ENCODE peak calls at places on chromosome 18, in nine cellular contexts. H is sigmoid colon, Y is testis, V is vagina, O is IMR-90, U is adrenal gland, F is gastrocnemius medialis, G is right lobe of liver, J is transverse colon. L is an unnamed sample.

GRCh38 chr18:49621301-49621700 is 59.4 kb downstream of the LIPG start:
- DNase-seq in O (no peak), Y (no peak), F (no peak), J (no peak), V (peak), G (no peak), U (no peak), H (no peak), L (no peak)

GRCh38 chr18:37161491-37161890 is 332.6 kb downstream of the KIAA1328 start:
- DNase-seq in V (no peak), G (no peak), U (no peak), J (no peak), O (no peak), F (no peak), Y (no peak), H (no peak), L (no peak)

GRCh38 chr18:48137354-48138208 is 207.1 kb upstream of the SMAD2 start:
- DNase-seq in U (no peak), O (no peak), J (peak), F (no peak), G (no peak), V (no peak), H (no peak), Y (no peak), L (no peak)

GRCh38 chr18:58723810-58724602 is 52.7 kb downstream of the MALT1 start:
- DNase-seq in O (peak), H (no peak), J (no peak), F (peak), V (no peak), U (peak), Y (no peak), G (no peak), L (peak)

GRCh38 chr18:58805482-58806187 is 59.0 kb upstream of the ZNF532 start:
- DNase-seq in F (no peak), J (no peak), V (no peak), O (no peak), H (peak), U (peak), Y (no peak), G (no peak), L (no peak)

GRCh38 chr18:44735071-44735470 is 54.4 kb downstream of the SETBP1 start:
- DNase-seq in F (no peak), U (no peak), O (no peak), V (no peak), G (no peak), Y (no peak), J (no peak), H (no peak), L (no peak)

GRCh38 chr18:38940863-38941531 is 1375.4 kb upstream of the CELF4 start:
- DNase-seq in J (no peak), F (no peak), H (no peak), G (peak), O (peak), Y (no peak), U (no peak), V (no peak), L (no peak)

GRCh38 chr18:46411862-46412690 is 244.9 kb downstream of the LOXHD1 start:
- DNase-seq in F (peak), Y (peak), J (no peak), H (peak), V (no peak), G (no peak), U (peak), O (no peak), L (peak)

GRCh38 chr18:57901819-57902600 is 98.9 kb upstream of the ATP8B1 start:
- DNase-seq in U (no peak), H (no peak), F (no peak), G (peak), V (no peak), Y (no peak), O (peak), J (peak), L (no peak)

GRCh38 chr18:69651243-69651642 is 250.6 kb downstream of the DOK6 start:
- DNase-seq in H (no peak), Y (no peak), O (no peak), V (no peak), G (no peak), U (no peak), F (no peak), J (no peak), L (no peak)

GRCh38 chr18:23115683-23116096 is 19.6 kb upstream of the CABLES1 start:
- DNase-seq in G (no peak), Y (no peak), U (peak), J (no peak), F (no peak), V (no peak), H (no peak), O (peak), L (no peak)

GRCh38 chr18:8619835-8620577 is 10.8 kb downstream of the RAB12 start:
- DNase-seq in H (no peak), G (no peak), F (no peak), V (no peak), U (no peak), Y (no peak), J (no peak), O (no peak), L (no peak)

GRCh38 chr18:65592419-65592818 is 158.4 kb upstream of the CDH7 start:
- DNase-seq in U (no peak), V (no peak), H (no peak), J (no peak), O (no peak), G (no peak), Y (no peak), F (no peak), L (no peak)

GRCh38 chr18:36064027-36064808 is 3.1 kb downstream of the RPRD1A start:
- DNase-seq in G (no peak), F (no peak), V (no peak), J (no peak), Y (peak), O (no peak), U (no peak), H (no peak), L (no peak)

GRCh38 chr18:11672198-11672597 is 16.9 kb upstream of the GNAL start:
- DNase-seq in O (no peak), H (no peak), Y (no peak), U (no peak), F (no peak), V (no peak), G (no peak), J (no peak), L (no peak)

GRCh38 chr18:23209031-23209430 is 73.7 kb downstream of the CABLES1 start:
- DNase-seq in G (no peak), F (no peak), O (peak), J (no peak), H (no peak), Y (no peak), U (no peak), V (no peak), L (no peak)

GRCh38 chr18:36338420-36338933 is 41.0 kb downstream of the FHOD3 start:
- DNase-seq in J (no peak), G (no peak), Y (no peak), U (peak), F (no peak), O (no peak), V (no peak), H (no peak), L (no peak)

GRCh38 chr18:45626330-45627203 is 11.3 kb downstream of the SLC14A2 start:
- DNase-seq in O (peak), V (no peak), U (no peak), Y (no peak), F (no peak), J (no peak), G (no peak), H (no peak), L (no peak)

GRCh38 chr18:77016936-77017335 is 115.6 kb downstream of the MBP start:
- DNase-seq in O (no peak), U (no peak), H (no peak), V (no peak), J (no peak), G (no peak), Y (no peak), F (no peak), L (no peak)

GRCh38 chr18:58674863-58675472 is 3.7 kb downstream of the MALT1 start:
- DNase-seq in O (peak), U (no peak), G (no peak), J (no peak), V (no peak), Y (no peak), F (no peak), H (no peak), L (no peak)

GRCh38 chr18:59180150-59180845 is 39.7 kb upstream of the GRP start:
- DNase-seq in U (no peak), J (no peak), V (no peak), F (no peak), Y (no peak), G (no peak), O (peak), H (no peak), L (no peak)

GRCh38 chr18:57733861-57734260 is 69.3 kb downstream of the ATP8B1 start:
- DNase-seq in Y (no peak), F (no peak), G (no peak), H (no peak), J (no peak), V (no peak), O (no peak), U (no peak), L (no peak)

GRCh38 chr18:24570716-24571115 is 110.3 kb downstream of the HRH4 start:
- DNase-seq in H (no peak), U (no peak), Y (no peak), O (no peak), J (no peak), G (no peak), V (no peak), F (no peak), L (no peak)

DNA sequence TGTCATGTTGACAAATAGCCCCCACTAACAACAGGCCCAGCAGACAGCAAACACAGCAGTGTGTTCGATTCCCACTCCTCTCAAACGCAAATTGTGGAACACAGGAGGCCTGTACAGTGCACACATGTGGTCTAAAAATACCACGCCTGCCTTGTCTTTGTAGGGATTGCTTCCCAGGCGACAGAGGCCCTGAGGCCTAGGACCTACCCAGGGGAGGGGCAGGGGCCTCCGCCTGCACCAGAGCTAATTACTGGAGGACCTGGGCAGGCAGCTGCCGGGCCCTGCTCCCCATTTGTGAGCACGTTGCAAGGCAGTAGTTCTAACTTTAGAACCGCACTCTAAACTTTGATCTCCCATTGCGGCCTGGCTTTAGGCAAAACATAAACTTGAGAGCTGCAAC is 316.0 kb downstream of the TXNL1 start:
- DNase-seq in Y (no peak), H (no peak), F (no peak), V (no peak), G (no peak), U (no peak), O (no peak), J (no peak), L (peak)
- H3K27ac ChIP-seq in Y (no peak), H (no peak), F (no peak), V (no peak), G (no peak), U (no peak), O (no peak), J (no peak), L (no peak)

GRCh38 chr18:75213610-75214009 is 3.0 kb downstream of the TSHZ1 start:
- DNase-seq in H (no peak), U (no peak), J (no peak), G (no peak), V (no peak), F (no peak), O (peak), Y (no peak), L (no peak)

GRCh38 chr18:75216212-75216925 is 5.8 kb downstream of the TSHZ1 start:
- DNase-seq in H (no peak), V (no peak), F (no peak), U (no peak), O (peak), G (no peak), J (no peak), Y (no peak), L (no peak)

GRCh38 chr18:75215663-75216062 is 5.1 kb downstream of the TSHZ1 start:
- DNase-seq in O (no peak), Y (no peak), V (no peak), U (no peak), J (no peak), H (no peak), G (no peak), F (no peak), L (no peak)

GRCh38 chr18:75216926-75217303 is 6.3 kb downstream of the TSHZ1 start:
- DNase-seq in J (no peak), V (no peak), F (no peak), G (no peak), U (no peak), O (no peak), Y (no peak), H (no peak), L (no peak)

GRCh38 chr18:75214766-75215515 is 4.3 kb downstream of the TSHZ1 start:
- DNase-seq in H (no peak), F (no peak), J (peak), G (no peak), V (no peak), U (no peak), O (no peak), Y (no peak), L (no peak)
- TF ChIP-seq POLR2A in H (no peak), F (no peak), J (peak), G (no peak), V (no peak), U (no peak), O (no peak), Y (no peak), L (no peak)

GRCh38 chr18:67133669-67134068 is 382.9 kb downstream of the DSEL start:
- DNase-seq in J (no peak), V (no peak), F (no peak), U (no peak), O (no peak), Y (no peak), H (no peak), G (no peak), L (no peak)
- H3K4me3 ChIP-seq in J (no peak), V (no peak), F (no peak), U (no peak), O (no peak), Y (no peak), H (no peak), G (no peak), L (no peak)

GRCh38 chr18:10420561-10421352 is 33.7 kb upstream of the APCDD1 start:
- DNase-seq in U (no peak), V (no peak), F (no peak), J (no peak), H (no peak), Y (no peak), O (peak), G (no peak), L (no peak)
- H3K27ac ChIP-seq in U (no peak), V (no peak), F (no peak), J (no peak), H (no peak), Y (no peak), O (no peak), G (no peak), L (no peak)

DNA sequence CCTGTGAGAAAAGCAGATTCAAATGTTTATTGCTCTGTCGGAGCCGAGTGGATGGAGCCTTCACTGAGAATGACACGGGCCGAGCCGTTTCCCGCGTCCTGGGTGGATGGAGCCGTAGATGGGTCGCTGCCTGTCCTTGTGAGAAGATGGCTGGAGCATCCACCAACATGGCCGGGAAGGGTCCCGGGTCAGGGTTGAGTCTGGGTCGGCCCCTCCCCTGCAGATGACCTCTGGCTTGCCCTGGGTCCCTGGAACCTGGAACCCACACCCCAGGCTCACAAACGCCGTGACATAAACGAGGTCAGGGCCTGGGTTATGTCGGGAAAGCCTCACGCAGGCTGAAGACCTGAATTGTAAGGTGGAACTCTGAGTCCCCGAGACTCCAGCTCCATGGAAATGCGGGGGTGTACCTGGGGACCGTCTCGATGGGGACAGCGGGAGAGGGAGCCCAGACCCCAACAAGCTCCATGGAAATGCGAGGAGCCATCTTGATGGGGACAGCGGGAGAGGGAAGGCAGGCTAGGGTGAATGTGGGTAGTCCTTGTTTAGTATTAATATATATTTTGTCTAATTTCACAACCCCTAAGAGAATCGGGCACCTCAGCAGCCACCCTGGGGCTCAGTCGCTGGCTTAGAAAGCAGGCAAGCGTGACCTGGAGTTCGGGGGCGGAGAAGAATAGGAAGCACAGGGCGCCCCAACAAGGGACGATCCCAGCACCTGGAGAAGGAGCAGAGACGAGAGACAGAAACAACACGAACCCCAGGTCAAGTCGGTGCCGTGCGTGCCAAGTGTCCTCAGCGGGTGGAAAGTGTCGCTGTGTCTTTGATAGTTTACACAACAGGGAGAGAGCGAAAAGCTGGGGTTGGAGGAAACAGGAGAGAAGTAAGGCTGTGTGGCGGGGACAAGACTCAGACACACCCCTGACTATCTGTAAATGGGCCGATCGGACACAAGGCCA is 95.1 kb downstream of the NFATC1 start:
- DNase-seq in F (no peak), O (no peak), Y (no peak), V (no peak), J (no peak), G (no peak), H (peak), U (no peak), L (peak)
- TF ChIP-seq POLR2A in F (no peak), O (no peak), Y (no peak), V (no peak), J (no peak), G (no peak), H (no peak), U (no peak), L (no peak)

GRCh38 chr18:13279181-13280065 is 60.9 kb downstream of the LDLRAD4 start:
- DNase-seq in U (no peak), J (no peak), O (no peak), Y (no peak), H (no peak), G (no peak), F (no peak), V (no peak), L (no peak)
- H3K4me3 ChIP-seq in U (no peak), J (no peak), O (no peak), Y (no peak), H (no peak), G (no peak), F (no peak), V (no peak), L (no peak)

L was measured in heart left ventricle.